ENCODE peak calls at places on chromosomes 6 and 20, in six cellular contexts. One of them, this sample, is unnamed.

GRCh38 chr6:80363501-80363900 is 257.0 kb downstream of the BCKDHB start:
- DNase-seq in COR-L47: no peak
- DNase-seq in RPMI8226: no peak
- DNase-seq in Right ventricle myocardium superior: no peak
- DNase-seq in NCI-H1436: no peak
- DNase-seq in occipital lobe: no peak
- DNase-seq in this sample: no peak

GRCh38 chr20:49676581-49677291 is 36.9 kb downstream of the B4GALT5 start:
- DNase-seq in COR-L47: no peak
- DNase-seq in RPMI8226: peak; percentile 70
- DNase-seq in Right ventricle myocardium superior: no peak
- DNase-seq in NCI-H1436: no peak
- DNase-seq in occipital lobe: no peak
- DNase-seq in this sample: no peak

GRCh38 chr20:64246616-64247311 is 8.8 kb upstream of the PCMTD2 start:
- DNase-seq in COR-L47: no peak
- DNase-seq in RPMI8226: no peak
- DNase-seq in Right ventricle myocardium superior: no peak
- DNase-seq in NCI-H1436: no peak
- DNase-seq in occipital lobe: no peak
- DNase-seq in this sample: no peak

GRCh38 chr6:158043586-158044524 is 62.2 kb downstream of the SYNJ2 start:
- DNase-seq in COR-L47: no peak
- DNase-seq in RPMI8226: no peak
- DNase-seq in Right ventricle myocardium superior: peak; percentile 72
- DNase-seq in NCI-H1436: no peak
- DNase-seq in occipital lobe: no peak
- DNase-seq in this sample: peak; percentile 15

GRCh38 chr6:63347599-63347998 is 27.8 kb upstream of the LGSN start:
- DNase-seq in COR-L47: no peak
- DNase-seq in RPMI8226: no peak
- DNase-seq in Right ventricle myocardium superior: no peak
- DNase-seq in NCI-H1436: no peak
- DNase-seq in occipital lobe: no peak
- DNase-seq in this sample: no peak

GRCh38 chr6:26524722-26525360 is 13.3 kb upstream of the HMGN4 start:
- DNase-seq in COR-L47: no peak
- DNase-seq in RPMI8226: no peak
- DNase-seq in Right ventricle myocardium superior: no peak
- DNase-seq in NCI-H1436: no peak
- DNase-seq in occipital lobe: no peak
- DNase-seq in this sample: no peak

GRCh38 chr20:5833309-5833941 is 83.2 kb downstream of the SHLD1 start:
- DNase-seq in COR-L47: no peak
- DNase-seq in RPMI8226: no peak
- DNase-seq in Right ventricle myocardium superior: no peak
- DNase-seq in NCI-H1436: no peak
- DNase-seq in occipital lobe: no peak
- DNase-seq in this sample: no peak

GRCh38 chr6:140571139-140571538 is 1196.7 kb upstream of the CITED2 start:
- DNase-seq in COR-L47: no peak
- DNase-seq in RPMI8226: no peak
- DNase-seq in Right ventricle myocardium superior: no peak
- DNase-seq in NCI-H1436: no peak
- DNase-seq in occipital lobe: no peak
- DNase-seq in this sample: no peak

GRCh38 chr6:80528115-80528514 is 421.6 kb downstream of the BCKDHB start:
- DNase-seq in COR-L47: no peak
- DNase-seq in RPMI8226: no peak
- DNase-seq in Right ventricle myocardium superior: no peak
- DNase-seq in NCI-H1436: no peak
- DNase-seq in occipital lobe: no peak
- DNase-seq in this sample: no peak

GRCh38 chr6:3665608-3666007 is 85.9 kb downstream of the PXDC1 start:
- DNase-seq in COR-L47: no peak
- DNase-seq in RPMI8226: no peak
- DNase-seq in Right ventricle myocardium superior: no peak
- DNase-seq in NCI-H1436: no peak
- DNase-seq in occipital lobe: peak; percentile 11
- DNase-seq in this sample: peak; percentile 36

GRCh38 chr6:47977314-47977713 is 133.7 kb downstream of the PTCHD4 start:
- DNase-seq in COR-L47: no peak
- DNase-seq in RPMI8226: no peak
- DNase-seq in Right ventricle myocardium superior: no peak
- DNase-seq in NCI-H1436: no peak
- DNase-seq in occipital lobe: no peak
- DNase-seq in this sample: no peak

GRCh38 chr6:1310628-1311399 is 1.1 kb upstream of the FOXQ1 start:
- DNase-seq in COR-L47: no peak
- DNase-seq in RPMI8226: no peak
- DNase-seq in Right ventricle myocardium superior: no peak
- DNase-seq in NCI-H1436: no peak
- DNase-seq in occipital lobe: no peak
- DNase-seq in this sample: no peak

GRCh38 chr6:79610301-79611009 is 20.7 kb upstream of the SH3BGRL2 start:
- DNase-seq in COR-L47: no peak
- DNase-seq in RPMI8226: no peak
- DNase-seq in Right ventricle myocardium superior: no peak
- DNase-seq in NCI-H1436: no peak
- DNase-seq in occipital lobe: no peak
- DNase-seq in this sample: no peak